ENCODE peak calls at places on chromosomes 12 and 14, in five cellular contexts. Y is K562, P is GM12878, V is H1, G is HepG2. O is an unnamed sample.

GRCh38 chr12:78210894-78211302 is 380.2 kb downstream of the NAV3 start:
- DNase-seq in Y (no peak), P (no peak), V (no peak), G (no peak), O (no peak)

GRCh38 chr12:82130763-82131162 is 227.4 kb downstream of the CCDC59 start:
- DNase-seq in Y (no peak), P (no peak), V (no peak), G (no peak), O (no peak)

GRCh38 chr14:32403688-32404087 is 74.6 kb downstream of the AKAP6 start:
- DNase-seq in Y (no peak), P (no peak), V (no peak), G (no peak), O (no peak)

GRCh38 chr14:104424406-104425072 is 155.0 kb upstream of the C14orf180 start:
- DNase-seq in Y (no peak), P (no peak), V (peak), G (no peak), O (no peak)

GRCh38 chr12:92735131-92735721 is 32.4 kb downstream of the PLEKHG7 start:
- DNase-seq in Y (no peak), P (no peak), V (no peak), G (no peak), O (peak)

GRCh38 chr14:34362625-34363251 is 99.3 kb downstream of the SPTSSA start:
- DNase-seq in Y (no peak), P (no peak), V (no peak), G (no peak), O (no peak)

GRCh38 chr14:35405304-35405996 is 901 bp upstream of the NFKBIA start:
- DNase-seq in Y (no peak), P (no peak), V (no peak), G (peak), O (peak)

GRCh38 chr12:47905313-47905730 is 528 bp upstream of the VDR start:
- DNase-seq in Y (peak), P (no peak), V (no peak), G (no peak), O (peak)

GRCh38 chr12:132143328-132144071 is 619 bp downstream of the DDX51 start:
- DNase-seq in Y (no peak), P (no peak), V (no peak), G (no peak), O (peak)

GRCh38 chr12:24138041-24138440 is 188.6 kb upstream of the SOX5 start:
- DNase-seq in Y (no peak), P (peak), V (no peak), G (no peak), O (no peak)

GRCh38 chr14:100239200-100239839 is 376 bp downstream of the YY1 start:
- DNase-seq in Y (peak), P (no peak), V (no peak), G (no peak), O (no peak)

GRCh38 chr12:19382111-19382526 is 57.2 kb upstream of the AEBP2 start:
- DNase-seq in Y (no peak), P (peak), V (no peak), G (peak), O (peak)

GRCh38 chr12:63822352-63822751 is 22.1 kb upstream of the SRGAP1 start:
- DNase-seq in Y (no peak), P (no peak), V (no peak), G (no peak), O (no peak)

GRCh38 chr14:66572836-66573235 is 64.9 kb downstream of the GPHN start:
- DNase-seq in Y (no peak), P (no peak), V (no peak), G (no peak), O (no peak)

GRCh38 chr12:108306506-108306905 is 32.6 kb downstream of the CMKLR1 start:
- DNase-seq in Y (no peak), P (no peak), V (no peak), G (no peak), O (no peak)

GRCh38 chr12:113103756-113104450 is 31.7 kb downstream of the RASAL1 start:
- DNase-seq in Y (peak), P (no peak), V (peak), G (peak), O (peak)

GRCh38 chr14:100532916-100533630 is 54.1 kb downstream of the BEGAIN start:
- DNase-seq in Y (no peak), P (no peak), V (no peak), G (no peak), O (no peak)

GRCh38 chr14:75884198-75884611 is 97.6 kb downstream of the TGFB3 start:
- DNase-seq in Y (no peak), P (no peak), V (no peak), G (no peak), O (peak)

GRCh38 chr12:43816168-43816567 is 10.1 kb upstream of the TWF1 start:
- DNase-seq in Y (no peak), P (no peak), V (no peak), G (no peak), O (no peak)

GRCh38 chr14:96038920-96039632 is at the start of gene C14orf132:
- DNase-seq in Y (peak), P (no peak), V (peak), G (no peak), O (peak)

GRCh38 chr12:6327591-6328041 is 14.3 kb downstream of the TNFRSF1A start:
- DNase-seq in Y (no peak), P (no peak), V (no peak), G (no peak), O (no peak)

GRCh38 chr12:22332191-22332590 is 2.3 kb downstream of the ST8SIA1 start:
- DNase-seq in Y (no peak), P (no peak), V (no peak), G (no peak), O (no peak)
- H3K4me3 ChIP-seq in Y (no peak), P (no peak), V (no peak), G (no peak), O (no peak)

DNA sequence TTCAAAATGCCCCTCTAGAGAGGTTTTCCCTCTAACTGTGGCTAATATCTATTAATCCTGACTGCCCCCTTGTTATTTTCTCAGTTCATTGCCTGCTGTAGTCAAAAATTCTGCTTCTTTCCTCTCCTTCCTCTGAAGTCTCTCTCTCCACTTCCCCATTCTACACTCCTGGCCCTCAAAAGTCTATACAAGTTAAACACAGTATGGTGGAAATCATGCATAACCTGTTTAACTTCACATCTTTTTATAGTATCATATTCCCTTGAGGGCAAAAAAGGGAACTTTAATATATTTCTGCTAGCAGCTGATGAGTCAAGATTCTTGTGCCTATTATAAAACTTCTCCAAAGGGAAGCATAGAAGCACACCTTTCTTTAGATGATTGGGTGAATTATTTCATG is 16.7 kb downstream of the GRIP1 start:
- DNase-seq in Y (no peak), P (no peak), V (no peak), G (no peak), O (no peak)
- H2AFZ ChIP-seq in Y (no peak), P (no peak), V (no peak), G (no peak), O (no peak)

GRCh38 chr12:53430116-53430515 is 6.5 kb downstream of the AMHR2 start:
- DNase-seq in Y (no peak), P (no peak), V (no peak), G (no peak), O (no peak)

GRCh38 chr12:53431187-53431586 is 7.5 kb downstream of the AMHR2 start:
- DNase-seq in Y (no peak), P (no peak), V (no peak), G (no peak), O (no peak)

GRCh38 chr12:53425515-53426150 is 2.0 kb downstream of the AMHR2 start:
- DNase-seq in Y (no peak), P (no peak), V (no peak), G (no peak), O (no peak)

GRCh38 chr12:53428741-53429140 is 5.1 kb downstream of the AMHR2 start:
- DNase-seq in Y (no peak), P (no peak), V (no peak), G (no peak), O (no peak)

DNA sequence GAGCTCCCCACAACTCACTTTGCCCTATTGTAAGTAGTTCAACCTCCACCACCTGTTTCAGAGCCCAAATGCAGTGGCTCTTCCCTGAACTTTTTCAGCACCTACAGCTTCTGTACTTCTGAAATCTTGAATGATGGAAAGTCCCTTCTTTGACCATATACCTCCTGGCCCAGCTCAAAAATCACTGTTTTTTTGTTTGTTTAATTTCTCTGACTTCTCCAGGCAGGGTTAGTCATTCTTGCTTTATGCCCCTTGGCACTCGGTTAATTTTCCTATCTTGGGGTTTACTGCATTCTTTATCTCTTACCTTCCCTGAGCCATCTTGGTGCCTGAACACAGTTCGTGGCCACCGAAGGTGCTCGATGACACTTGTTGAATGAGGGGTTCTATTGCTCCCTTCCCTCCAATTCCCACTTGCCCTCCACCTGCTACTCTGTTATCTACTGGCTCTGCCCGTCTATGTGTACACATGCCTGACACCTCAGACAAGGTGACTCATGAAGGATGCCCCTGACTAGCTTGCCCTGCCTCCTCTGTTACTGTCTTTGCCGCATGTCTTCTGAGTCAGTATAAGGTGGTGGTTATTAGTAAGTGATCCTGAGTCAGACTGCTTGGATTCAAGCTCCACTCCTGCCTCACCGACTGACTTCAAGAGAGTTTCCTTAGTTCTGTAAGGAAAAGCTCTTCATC is 4.4 kb downstream of the AMHR2 start:
- DNase-seq in Y (peak), P (no peak), V (no peak), G (no peak), O (no peak)
- TF ChIP-seq CREB1 in Y (no peak), P (no peak), V (no peak), G (no peak), O (no peak)

DNA sequence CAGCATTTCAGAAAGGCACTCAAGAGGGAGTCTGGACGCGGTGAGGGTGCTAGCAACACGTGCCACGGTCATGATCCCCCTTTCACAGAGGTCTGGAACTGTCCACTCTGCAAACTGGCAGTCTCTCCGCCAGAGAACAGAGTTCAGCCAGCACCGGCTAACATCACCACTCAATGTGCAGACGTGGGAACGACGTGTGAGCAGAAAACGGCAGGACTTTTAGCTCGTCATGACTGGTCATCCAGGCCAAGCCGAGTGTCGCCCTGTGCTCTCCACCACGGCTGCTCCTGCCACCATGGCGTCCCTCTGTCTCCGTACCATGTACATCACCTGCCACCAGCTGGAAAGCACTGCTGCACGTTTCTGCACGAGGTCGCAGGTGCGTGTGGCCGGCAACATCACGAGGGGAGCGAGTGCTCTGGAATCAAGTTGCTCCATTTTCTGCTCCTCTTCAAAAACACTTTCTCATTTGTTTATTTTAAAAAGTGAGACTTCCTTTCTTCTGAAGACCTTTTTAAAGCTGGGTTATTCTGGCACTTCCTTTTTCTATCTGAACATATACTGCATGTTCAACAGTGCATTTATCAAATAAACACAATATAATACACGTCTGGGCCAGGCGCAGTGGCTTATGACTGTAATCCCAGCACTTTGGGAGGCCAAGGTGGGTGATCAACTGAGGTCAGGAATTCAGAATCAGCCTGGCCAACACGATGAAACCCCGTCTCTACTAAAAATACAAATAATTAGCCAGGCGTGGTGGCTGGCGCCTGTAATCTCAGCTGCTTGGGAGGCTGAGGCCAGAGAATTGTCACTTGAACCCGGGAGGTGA is 28.0 kb downstream of the SLC15A4 start:
- DNase-seq in Y (no peak), P (no peak), V (no peak), G (no peak), O (no peak)
- H3K4me3 ChIP-seq in Y (no peak), P (no peak), V (no peak), G (no peak), O (no peak)

DNA sequence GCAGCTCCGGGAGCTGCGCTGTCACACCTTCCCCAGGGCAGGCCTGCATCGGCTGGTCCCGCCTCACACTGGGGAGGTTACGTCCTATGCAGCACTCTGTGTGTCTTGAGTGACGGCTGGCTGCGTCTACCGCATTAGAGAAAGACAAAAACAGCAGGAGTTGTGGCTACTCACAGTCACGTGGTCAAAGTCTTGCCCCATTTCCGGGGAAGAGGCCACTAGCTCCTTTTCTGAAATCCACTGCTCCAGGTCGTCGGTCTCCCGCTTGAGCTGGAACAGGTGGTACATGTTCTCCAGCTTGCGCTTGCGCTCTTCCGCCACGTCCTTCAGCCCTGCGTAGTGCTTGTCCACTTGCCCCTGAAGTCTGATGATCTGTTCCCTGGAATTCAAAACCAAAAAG is 68.8 kb downstream of the PLEKHG3 start:
- DNase-seq in Y (no peak), P (no peak), V (no peak), G (no peak), O (no peak)
- H2AFZ ChIP-seq in Y (no peak), P (no peak), V (no peak), G (no peak), O (no peak)

DNA sequence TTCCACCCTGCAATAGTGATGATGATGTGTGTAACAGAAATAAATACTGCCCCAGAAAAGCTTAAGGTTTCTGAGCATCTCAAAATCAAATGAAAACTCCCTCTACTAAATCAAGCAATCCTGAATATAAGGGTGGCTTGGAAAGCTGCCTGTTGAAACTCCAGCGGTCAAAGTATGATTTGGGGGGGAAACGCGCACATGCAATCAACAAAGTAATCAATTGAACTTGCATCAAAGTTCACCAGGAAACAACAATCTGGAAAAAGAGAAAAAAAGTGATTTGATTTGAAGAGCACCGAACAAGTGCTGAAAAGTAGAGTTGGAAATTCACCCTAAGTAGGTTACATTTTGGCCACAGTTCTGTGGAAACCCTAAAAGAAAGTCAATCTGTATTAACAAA is 720 bp downstream of the CNIH1 start:
- DNase-seq in Y (no peak), P (no peak), V (no peak), G (no peak), O (no peak)
- TF ChIP-seq CREB1 in Y (no peak), P (no peak), V (no peak), G (no peak), O (no peak)